ENCODE peak calls at places on chromosomes 3 and 15, in four cellular contexts. U is H1, X is IMR-90, D is mesenchymal stem cell. T is an unnamed sample.

GRCh38 chr3:11001020-11001657 is 8.6 kb downstream of the SLC6A1 start:
- DNase-seq in X (no peak), D (no peak), U (no peak), T (peak)

GRCh38 chr3:136624894-136625815 is 127.0 kb downstream of the STAG1 start:
- DNase-seq in D (no peak), U (no peak), X (no peak), T (peak)

GRCh38 chr3:64140651-64141050 is 84.6 kb downstream of the PRICKLE2 start:
- DNase-seq in D (no peak), X (no peak), U (no peak), T (no peak)

GRCh38 chr3:129756871-129757270 is 136.6 kb downstream of the TMCC1 start:
- DNase-seq in X (peak), U (no peak), D (peak), T (no peak)

GRCh38 chr3:48711727-48712126 is 5.3 kb downstream of the IP6K2 start:
- DNase-seq in U (no peak), X (no peak), D (no peak), T (no peak)

GRCh38 chr15:31486906-31487695 is 160.5 kb downstream of the KLF13 start:
- DNase-seq in X (no peak), U (no peak), D (no peak), T (no peak)

GRCh38 chr3:172735014-172735413 is 15.5 kb upstream of the ECT2 start:
- DNase-seq in X (no peak), D (no peak), U (no peak), T (no peak)

GRCh38 chr3:41961061-41961749 is 698 bp downstream of the ULK4 start:
- DNase-seq in X (peak), U (peak), D (peak), T (no peak)

GRCh38 chr3:29291262-29291981 is 10.6 kb downstream of the RBMS3 start:
- DNase-seq in D (no peak), U (no peak), X (no peak), T (no peak)
- H2BK15ac ChIP-seq in D (no peak), U (no peak), X (no peak), T (no peak)

DNA sequence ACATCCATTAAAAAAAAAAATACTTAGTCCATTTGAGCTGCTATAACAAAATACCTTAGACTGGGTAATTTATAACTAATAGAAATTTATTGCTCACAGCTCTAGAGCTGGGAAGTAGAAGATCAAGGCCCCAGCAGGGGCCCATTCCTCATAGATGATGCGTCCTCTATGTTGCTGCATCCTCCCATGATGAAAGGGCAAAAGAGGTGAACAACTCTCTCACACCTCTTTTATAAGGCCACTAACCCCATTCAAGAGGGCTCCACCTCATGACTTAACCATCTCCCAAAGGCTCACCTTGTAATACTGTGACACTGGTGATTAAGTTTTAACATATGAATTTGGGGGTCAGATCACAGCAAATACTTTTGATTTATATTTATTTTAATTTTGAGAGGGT is 3.0 kb upstream of the TLNRD1 start:
- DNase-seq in U (no peak), D (no peak), X (no peak), T (no peak)
- H3K9ac ChIP-seq in U (no peak), D (no peak), X (no peak), T (no peak)

GRCh38 chr3:15367059-15367458 is 34.7 kb upstream of the SH3BP5 start:
- DNase-seq in U (no peak), X (peak), D (peak), T (no peak)
- H4K91ac ChIP-seq in U (no peak), X (no peak), D (no peak), T (no peak)

GRCh38 chr3:31354373-31354772 is 178.4 kb upstream of the STT3B start:
- DNase-seq in U (no peak), D (no peak), X (no peak), T (no peak)

GRCh38 chr3:31346542-31346979 is 186.2 kb upstream of the STT3B start:
- DNase-seq in U (no peak), D (no peak), X (no peak), T (no peak)

GRCh38 chr3:31353166-31353565 is 179.6 kb upstream of the STT3B start:
- DNase-seq in X (no peak), U (no peak), D (no peak), T (no peak)

GRCh38 chr3:31345581-31345980 is 187.1 kb upstream of the STT3B start:
- DNase-seq in X (no peak), D (no peak), U (no peak), T (no peak)

DNA sequence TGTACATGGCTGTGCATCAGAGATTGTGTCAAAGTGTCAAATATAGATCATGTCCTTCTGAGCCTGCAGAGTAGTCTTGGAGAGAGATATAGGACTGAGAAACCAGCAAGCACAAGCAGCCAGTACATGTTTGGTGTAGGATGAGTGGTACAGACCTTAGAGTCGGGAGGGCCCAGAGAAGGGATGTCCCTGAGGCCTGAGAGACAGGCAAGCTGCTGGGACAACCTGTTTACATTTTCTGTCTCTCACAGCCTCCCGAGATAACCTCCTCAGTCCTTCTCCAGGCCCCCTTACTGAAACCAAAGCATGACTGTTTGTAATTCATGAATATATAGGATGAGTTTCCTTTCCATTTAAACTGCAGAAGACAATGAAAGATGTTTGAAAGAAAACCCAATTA is 182.4 kb upstream of the STT3B start:
- DNase-seq in X (no peak), U (no peak), D (no peak), T (no peak)
- H2BK15ac ChIP-seq in X (no peak), U (no peak), D (no peak), T (no peak)

DNA sequence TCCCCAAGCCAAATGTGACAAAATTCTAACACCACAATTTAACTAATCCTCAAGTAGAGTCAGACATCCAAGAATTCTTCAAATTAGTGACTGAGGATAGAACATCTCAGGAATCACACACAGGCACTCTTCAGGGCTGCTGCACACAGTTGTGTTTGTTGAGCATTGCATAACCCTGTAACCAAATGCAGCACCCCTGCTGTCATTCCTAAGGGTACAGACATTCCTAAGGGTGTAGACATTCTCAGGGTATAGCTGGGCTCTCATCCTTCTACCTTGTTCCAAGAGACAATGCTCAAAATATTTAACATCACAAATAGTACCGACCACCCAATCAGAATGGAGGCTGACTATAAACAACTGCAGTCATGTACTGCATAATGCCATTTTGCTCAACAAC is 107.1 kb upstream of the UBE2E2 start:
- DNase-seq in U (no peak), X (no peak), D (no peak), T (no peak)
- H3K9ac ChIP-seq in U (no peak), X (no peak), D (no peak), T (no peak)

GRCh38 chr15:69553686-69554085 is 101.1 kb downstream of the RPLP1 start:
- DNase-seq in X (no peak), D (no peak), U (no peak), T (no peak)
- H4K91ac ChIP-seq in X (no peak), D (no peak), U (no peak), T (no peak)